ENCODE peak calls at places on chromosomes 12 and 14, in four cellular contexts. Z is HEK293T; H is endothelial cell of umbilical vein; P is stimulated activated CD4-positive, alpha-beta T cell treated with anti-CD3 and anti-CD28 coated beads, TNF-alpha, amount 100 ng/mL, for 48 hours. A is an unnamed sample.

GRCh38 chr12:56299308-56299852 is 750 bp downstream of the CS start:
- DNase-seq in Z (no peak), H (no peak), P (no peak), A (peak)

GRCh38 chr14:105484997-105485393 is 1.7 kb upstream of the CRIP1 start:
- DNase-seq in Z (no peak), H (no peak), P (no peak), A (no peak)

GRCh38 chr12:92290016-92290685 is 144.5 kb upstream of the BTG1 start:
- DNase-seq in Z (no peak), H (peak), P (no peak), A (no peak)

GRCh38 chr12:124862768-124863408 is 776 bp downstream of the SCARB1 start:
- DNase-seq in Z (no peak), H (peak), P (no peak), A (peak)

GRCh38 chr12:52319097-52319496 is 2.1 kb downstream of the KRT83 start:
- DNase-seq in Z (no peak), H (no peak), P (no peak), A (no peak)

GRCh38 chr12:93317227-93317626 is 60.5 kb upstream of the NUDT4 start:
- DNase-seq in Z (no peak), H (peak), P (peak), A (no peak)

GRCh38 chr14:88454886-88455285 is 69.4 kb downstream of the SPATA7 start:
- DNase-seq in Z (no peak), H (no peak), P (no peak), A (no peak)

GRCh38 chr12:31412292-31412801 is 86.4 kb upstream of the SINHCAF start:
- DNase-seq in Z (no peak), H (no peak), P (no peak), A (no peak)

GRCh38 chr14:103629503-103630121 is 601 bp downstream of the KLC1 start:
- DNase-seq in Z (peak), H (no peak), P (no peak), A (no peak)

GRCh38 chr12:130764073-130764472 is 48.0 kb upstream of the RIMBP2 start:
- DNase-seq in Z (no peak), H (peak), P (no peak), A (peak)

GRCh38 chr14:77097006-77097688 is 911 bp upstream of the CIPC start:
- DNase-seq in Z (no peak), H (no peak), P (no peak), A (peak)

GRCh38 chr12:105279460-105280056 is 43.6 kb upstream of the APPL2 start:
- DNase-seq in Z (peak), H (peak), P (peak), A (peak)

GRCh38 chr12:106794369-106794768 is 19.9 kb downstream of the RIC8B start:
- DNase-seq in Z (no peak), H (no peak), P (no peak), A (no peak)

GRCh38 chr12:67453181-67453580 is 184.0 kb downstream of the CAND1 start:
- DNase-seq in Z (no peak), H (no peak), P (no peak), A (no peak)

GRCh38 chr14:78222746-78223145 is 52.6 kb downstream of the NRXN3 start:
- DNase-seq in Z (no peak), H (no peak), P (no peak), A (no peak)

GRCh38 chr12:16587110-16587453 is 18.9 kb downstream of the LMO3 start:
- DNase-seq in Z (no peak), H (no peak), P (no peak), A (no peak)

GRCh38 chr12:62802981-62803380 is 132.0 kb downstream of the PPM1H start:
- DNase-seq in Z (peak), H (no peak), P (no peak), A (peak)

GRCh38 chr12:15883536-15883935 is 1.3 kb downstream of the STRAP start:
- DNase-seq in Z (no peak), H (peak), P (no peak), A (no peak)

GRCh38 chr14:74029136-74029535 is 10.0 kb downstream of the BBOF1 start:
- DNase-seq in Z (no peak), H (no peak), P (no peak), A (no peak)

GRCh38 chr12:101015021-101015420 is 195.0 kb downstream of the SLC5A8 start:
- DNase-seq in Z (no peak), H (no peak), P (no peak), A (no peak)

GRCh38 chr14:60656755-60657608 is 7.7 kb upstream of the SIX1 start:
- DNase-seq in Z (no peak), H (peak), P (no peak), A (peak)

GRCh38 chr12:14913381-14913781 is 25.0 kb downstream of the ERP27 start:
- DNase-seq in Z (no peak), H (no peak), P (no peak), A (peak)

GRCh38 chr12:82754856-82755255 is 68.2 kb downstream of the TMTC2 start:
- DNase-seq in Z (no peak), H (peak), P (no peak), A (no peak)

A was measured in SK-MEL-5.